ENCODE peak calls at places on chromosome 12, in five cellular contexts. H is heart left ventricle, S is A549, E is colonic mucosa, D is AG04450. M is an unnamed sample.

GRCh38 chr12:78146365-78146772 is 315.7 kb downstream of the NAV3 start:
- DNase-seq in D (peak), E (no peak), H (no peak), S (peak), M (no peak)

GRCh38 chr12:13127476-13127875 is 24.0 kb upstream of the GSG1 start:
- DNase-seq in D (no peak), S (peak), H (no peak), E (no peak), M (no peak)

GRCh38 chr12:118035194-118036041 is 18.9 kb downstream of the RFC5 start:
- DNase-seq in H (no peak), E (peak), S (peak), D (no peak), M (no peak)

GRCh38 chr12:79161249-79161934 is 296.8 kb downstream of the SYT1 start:
- DNase-seq in E (no peak), D (no peak), H (no peak), S (peak), M (no peak)

GRCh38 chr12:108468149-108468968 is 46.7 kb upstream of the FICD start:
- DNase-seq in H (no peak), E (peak), S (no peak), D (no peak), M (no peak)

GRCh38 chr12:103806807-103807206 is 34.2 kb downstream of the NT5DC3 start:
- DNase-seq in H (no peak), S (no peak), D (no peak), E (no peak), M (no peak)

GRCh38 chr12:52708010-52708409 is 4.7 kb upstream of the KRT77 start:
- DNase-seq in E (no peak), H (no peak), D (no peak), S (no peak), M (no peak)

GRCh38 chr12:74903522-74903921 is 306.1 kb downstream of the KCNC2 start:
- DNase-seq in S (peak), H (no peak), D (no peak), E (no peak), M (no peak)

GRCh38 chr12:96907681-96908163 is 665 bp downstream of the NEDD1 start:
- DNase-seq in E (peak), H (no peak), S (peak), D (no peak), M (peak)

GRCh38 chr12:15851919-15852318 is 30.3 kb upstream of the STRAP start:
- DNase-seq in H (no peak), E (no peak), D (no peak), S (no peak), M (no peak)

GRCh38 chr12:132707241-132707640 is 3.4 kb upstream of the PGAM5 start:
- DNase-seq in E (no peak), S (no peak), D (no peak), H (no peak), M (no peak)

GRCh38 chr12:128652136-128652751 is 171.5 kb downstream of the SLC15A4 start:
- DNase-seq in H (no peak), D (no peak), E (no peak), S (no peak), M (no peak)

GRCh38 chr12:13049816-13050215 is 5.6 kb downstream of the FAM234B start:
- DNase-seq in H (no peak), S (no peak), E (no peak), D (no peak), M (no peak)

GRCh38 chr12:3456809-3457208 is 34.2 kb upstream of the PRMT8 start:
- DNase-seq in S (peak), D (no peak), H (no peak), E (no peak), M (no peak)

GRCh38 chr12:1488908-1489381 is 105.4 kb downstream of the FBXL14 start:
- DNase-seq in E (no peak), H (no peak), S (no peak), D (no peak), M (no peak)

GRCh38 chr12:118981285-118982201 is at the start of gene SRRM4:
- DNase-seq in S (no peak), E (no peak), D (no peak), H (peak), M (no peak)

GRCh38 chr12:5013206-5013830 is 30.4 kb upstream of the KCNA5 start:
- DNase-seq in E (no peak), H (no peak), D (no peak), S (no peak), M (no peak)

GRCh38 chr12:122872815-122873361 is 23.0 kb downstream of the VPS37B start:
- DNase-seq in S (no peak), E (no peak), H (no peak), D (no peak), M (no peak)

GRCh38 chr12:91191516-91192111 is 9.0 kb upstream of the DCN start:
- DNase-seq in E (no peak), S (no peak), H (no peak), D (no peak), M (no peak)

GRCh38 chr12:94263011-94263786 is 114.8 kb downstream of the PLXNC1 start:
- DNase-seq in S (no peak), E (no peak), D (no peak), H (peak), M (no peak)

GRCh38 chr12:79344855-79345840 is 345.6 kb downstream of the PAWR start:
- DNase-seq in E (peak), H (no peak), D (no peak), S (peak), M (no peak)

GRCh38 chr12:108831309-108831991 is 25.9 kb downstream of the SSH1 start:
- DNase-seq in D (no peak), H (no peak), E (no peak), S (no peak), M (no peak)

GRCh38 chr12:75635606-75636444 is 124.4 kb upstream of the KRR1 start:
- DNase-seq in E (no peak), S (peak), D (peak), H (no peak), M (no peak)

GRCh38 chr12:122423258-122424165 is 1.0 kb upstream of the CLIP1 start:
- DNase-seq in E (peak), S (peak), H (no peak), D (no peak), M (no peak)

GRCh38 chr12:57430117-57430930 is 519 bp downstream of the R3HDM2 start:
- DNase-seq in H (peak), D (no peak), E (peak), S (no peak), M (no peak)

GRCh38 chr12:70178038-70178437 is 65.2 kb upstream of the CNOT2 start:
- DNase-seq in E (no peak), S (no peak), D (no peak), H (no peak), M (no peak)

GRCh38 chr12:22473212-22473611 is 71.1 kb downstream of the C2CD5 start:
- DNase-seq in H (no peak), E (no peak), S (no peak), D (no peak), M (no peak)

GRCh38 chr12:124847113-124847512 is 16.6 kb downstream of the SCARB1 start:
- DNase-seq in S (no peak), D (no peak), E (no peak), H (peak), M (no peak)

GRCh38 chr12:95548539-95549391 is 2.5 kb downstream of the USP44 start:
- DNase-seq in D (no peak), H (peak), S (peak), E (no peak), M (no peak)

GRCh38 chr12:24705741-24706358 is 243.1 kb downstream of the BCAT1 start:
- DNase-seq in D (no peak), H (no peak), S (no peak), E (no peak), M (no peak)

GRCh38 chr12:15227004-15227679 is 5.9 kb upstream of the RERG start:
- DNase-seq in S (peak), D (no peak), H (peak), E (peak), M (no peak)

GRCh38 chr12:88737838-88738472 is 157.7 kb upstream of the KITLG start:
- DNase-seq in D (no peak), E (no peak), H (no peak), S (no peak), M (peak)

GRCh38 chr12:75960086-75960910 is 71.3 kb downstream of the PHLDA1 start:
- DNase-seq in H (no peak), E (peak), S (no peak), D (no peak), M (no peak)

GRCh38 chr12:51318846-51319570 is 5.0 kb downstream of the BIN2 start:
- DNase-seq in E (peak), D (no peak), H (no peak), S (no peak), M (no peak)

GRCh38 chr12:47862881-47863280 is 41.9 kb downstream of the VDR start:
- DNase-seq in E (peak), H (no peak), D (no peak), S (no peak), M (no peak)

GRCh38 chr12:54932038-54932437 is 52.5 kb downstream of the TESPA1 start:
- DNase-seq in H (no peak), S (no peak), D (no peak), E (no peak), M (no peak)

GRCh38 chr12:30985814-30986452 is 59.4 kb downstream of the TSPAN11 start:
- DNase-seq in S (peak), H (peak), D (no peak), E (peak), M (no peak)

GRCh38 chr12:30839643-30840190 is 85.0 kb upstream of the CAPRIN2 start:
- DNase-seq in E (no peak), H (no peak), D (no peak), S (no peak), M (no peak)

GRCh38 chr12:34288963-34289345 is 266.7 kb downstream of the ALG10 start:
- DNase-seq in D (no peak), H (no peak), E (no peak), S (no peak), M (no peak)

DNA sequence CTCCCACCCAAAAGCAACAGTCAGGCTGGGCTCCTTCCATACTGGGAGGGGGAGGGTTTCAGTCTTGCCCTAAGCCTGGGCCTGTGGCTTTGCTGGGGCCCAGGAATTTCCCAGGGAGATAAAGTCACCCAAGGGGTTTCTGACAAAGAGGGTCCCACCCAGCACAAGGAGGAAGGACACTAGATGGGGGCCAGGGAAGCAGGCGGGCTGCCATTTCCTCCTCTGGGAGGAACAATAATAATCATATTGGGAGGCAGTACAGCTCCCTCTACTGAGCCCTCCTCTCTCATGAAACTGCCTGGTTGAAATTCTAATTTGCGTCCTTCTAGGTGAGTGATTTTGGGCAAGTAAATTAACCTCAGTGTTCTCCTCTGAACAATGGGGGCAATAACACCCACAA is 7.9 kb downstream of the SLC8B1 start:
- DNase-seq in H (peak), S (no peak), D (no peak), E (no peak), M (no peak)
- TF ChIP-seq CTCF in H (no peak), S (no peak), D (peak), E (no peak), M (no peak)

DNA sequence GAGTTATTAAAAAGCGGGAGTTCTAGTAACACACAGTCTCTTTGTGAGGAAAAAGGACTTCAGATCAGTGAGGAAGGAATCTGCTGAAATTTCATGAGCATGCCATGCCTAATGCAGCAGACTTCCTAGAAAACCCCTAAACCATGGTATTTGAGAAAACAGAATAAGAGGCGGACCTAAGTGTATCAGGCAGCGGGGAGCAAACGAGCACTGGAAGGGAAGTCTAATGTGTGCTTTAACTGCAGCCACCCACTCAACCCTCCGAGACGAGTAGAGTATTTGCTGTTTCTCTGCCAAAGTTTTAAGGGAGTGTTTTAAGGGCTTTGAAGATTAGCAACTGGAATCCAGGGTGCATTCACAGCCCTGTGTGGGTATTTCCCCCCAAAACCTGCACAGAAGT is 36.5 kb downstream of the ACADS start:
- DNase-seq in E (no peak), S (no peak), D (no peak), H (no peak), M (no peak)
- H3K4me3 ChIP-seq in E (no peak), S (no peak), D (no peak), H (no peak), M (no peak)

GRCh38 chr12:98575013-98575412 is 18.5 kb upstream of the SLC25A3 start:
- DNase-seq in D (no peak), H (no peak), E (no peak), S (no peak), M (no peak)

GRCh38 chr12:98574110-98574509 is 19.4 kb upstream of the SLC25A3 start:
- DNase-seq in E (peak), S (peak), D (no peak), H (no peak), M (peak)

DNA sequence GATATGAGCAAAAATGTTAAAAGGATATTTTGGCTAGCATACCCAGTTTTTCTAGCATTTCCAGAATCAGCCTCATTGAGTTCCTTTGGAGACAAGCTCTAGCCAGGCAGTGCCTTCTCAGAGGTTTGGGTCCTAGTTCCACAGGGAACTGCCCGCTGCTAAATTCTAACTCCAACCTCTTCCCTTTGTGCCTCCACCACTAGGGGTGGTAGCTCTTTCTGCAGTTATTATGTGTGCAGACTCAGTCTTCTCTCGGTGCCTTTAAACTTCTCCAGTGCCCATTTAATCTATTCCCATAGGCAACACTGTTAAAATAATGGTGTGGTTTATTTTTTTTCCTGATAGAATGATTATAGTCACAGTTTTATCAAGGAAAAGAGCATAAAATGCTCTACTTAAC is 21.5 kb upstream of the SLC25A3 start:
- DNase-seq in S (peak), H (no peak), D (no peak), E (no peak), M (no peak)
- TF ChIP-seq CTCF in S (no peak), H (no peak), D (peak), E (no peak), M (peak)

DNA sequence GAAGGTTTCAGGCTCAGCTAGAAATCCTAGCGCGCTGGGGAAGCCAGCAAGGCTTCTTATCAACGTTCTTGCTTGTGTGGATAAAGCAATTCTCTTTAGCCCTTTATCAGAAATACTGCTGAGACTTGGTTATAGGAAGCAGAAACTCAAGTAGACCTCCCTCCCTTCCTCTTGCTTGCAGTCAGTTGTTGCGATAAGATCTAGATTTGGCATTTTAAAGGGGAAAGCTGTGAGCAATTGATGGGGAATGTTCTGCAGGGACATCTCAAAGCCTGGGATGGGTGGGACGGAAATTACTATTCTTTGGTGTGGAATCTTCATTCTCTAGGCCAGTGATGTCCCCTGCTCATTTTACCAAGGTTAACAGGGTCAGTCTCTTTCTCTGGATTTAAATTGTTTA is 76.4 kb upstream of the ANO4 start:
- DNase-seq in E (no peak), S (no peak), D (no peak), H (no peak), M (no peak)
- H3K4me3 ChIP-seq in E (no peak), S (no peak), D (no peak), H (no peak), M (no peak)

GRCh38 chr12:11981174-11981733 is 89.5 kb upstream of the BCL2L14 start:
- DNase-seq in H (no peak), E (no peak), D (no peak), S (no peak), M (no peak)

GRCh38 chr12:11976005-11976404 is 94.7 kb upstream of the BCL2L14 start:
- DNase-seq in E (no peak), H (no peak), D (no peak), S (no peak), M (no peak)

GRCh38 chr12:11980133-11980532 is 90.6 kb upstream of the BCL2L14 start:
- DNase-seq in D (no peak), S (no peak), H (no peak), E (no peak), M (no peak)

GRCh38 chr12:11973396-11973795 is 97.3 kb upstream of the BCL2L14 start:
- DNase-seq in E (no peak), H (no peak), S (no peak), D (no peak), M (no peak)

GRCh38 chr12:11978985-11979384 is 91.8 kb upstream of the BCL2L14 start:
- DNase-seq in S (no peak), H (no peak), D (no peak), E (no peak), M (no peak)
- TF ChIP-seq CTCF in S (no peak), H (no peak), D (no peak), E (no peak), M (no peak)